ENCODE peak calls at places on chromosomes 4 and X, in four cellular contexts. Z is CD8-positive, alpha-beta T cell; S is tibial nerve; X is activated gamma-delta T cell treated with Interleukin-2 at 50 U/mL for 16 hours. H is an unnamed sample.
A peak's percentile ranks its signal among the peaks of the same experiment; 100 is the strongest.

GRCh38 chrX:16992411-16992810 is 46.0 kb downstream of the REPS2 start:
- DNase-seq in Z (no peak), X (no peak), S (no peak), H (no peak)

GRCh38 chr4:86594559-86595425 is 677 bp downstream of the PTPN13 start:
- DNase-seq in S (no peak), X (no peak), Z (no peak), H (no peak)

GRCh38 chr4:94978904-94979303 is 221.1 kb downstream of the BMPR1B start:
- DNase-seq in Z (no peak), X (no peak), S (no peak), H (no peak)

GRCh38 chrX:71017396-71017939 is 50.7 kb downstream of the SNX12 start:
- DNase-seq in X (no peak), S (no peak), Z (no peak), H (no peak)

GRCh38 chr4:77865259-77865658 is 2.6 kb downstream of the MRPL1 start:
- DNase-seq in S (no peak), Z (no peak), X (no peak), H (no peak)

GRCh38 chrX:40104649-40105015 is 6.9 kb upstream of the BCOR start:
- DNase-seq in S (no peak), X (no peak), Z (no peak), H (peak; percentile 42)

GRCh38 chr4:4858527-4858926 is 938 bp upstream of the MSX1 start:
- DNase-seq in Z (no peak), X (no peak), S (no peak), H (no peak)

GRCh38 chr4:23877758-23878229 is 12.1 kb downstream of the PPARGC1A start:
- DNase-seq in Z (no peak), X (no peak), S (no peak), H (peak; percentile 76)

GRCh38 chr4:112889619-112890294 is 159.7 kb upstream of the ANK2 start:
- DNase-seq in S (no peak), X (no peak), Z (no peak), H (no peak)

GRCh38 chrX:5644786-5645185 is 583.9 kb downstream of the NLGN4X start:
- DNase-seq in Z (no peak), X (no peak), S (no peak), H (no peak)

GRCh38 chrX:130114141-130114561 is 3.9 kb upstream of the ELF4 start:
- DNase-seq in Z (no peak), X (no peak), S (no peak), H (no peak)

GRCh38 chr4:152727784-152728183 is 48.0 kb upstream of the TMEM154 start:
- DNase-seq in X (no peak), Z (no peak), S (no peak), H (no peak)

H was measured in Peyer's patch.